ENCODE peak calls at places on chromosomes 3 and 15, in seven cellular contexts. H is astrocyte; K is naive thymus-derived CD4-positive, alpha-beta T cell; W is GM23338; A is stomach; P is spleen; Y is SJSA1. Z is an unnamed sample. For H3K4me1, the result is how much of the 10 kb centered on the place peaks cover.

GRCh38 chr15:57559875-57560274 is 31.8 kb upstream of the MYZAP start:
- DNase-seq in W (peak), K (peak), P (peak), H (no peak), Y (no peak), A (peak), Z (no peak)

GRCh38 chr3:17836919-17837318 is 94.5 kb upstream of the TBC1D5 start:
- DNase-seq in Y (no peak), P (no peak), W (no peak), H (no peak), K (no peak), A (no peak), Z (no peak)

GRCh38 chr3:72234394-72234793 is 449.4 kb upstream of the PROK2 start:
- DNase-seq in A (no peak), Y (no peak), K (no peak), H (peak), P (no peak), W (no peak), Z (no peak)

GRCh38 chr3:156751461-156752025 is 74.6 kb upstream of the LEKR1 start:
- DNase-seq in W (peak), P (no peak), H (peak), A (no peak), K (no peak), Y (peak), Z (no peak)

GRCh38 chr15:63145426-63145825 is 11.9 kb downstream of the RPS27L start:
- DNase-seq in Y (no peak), W (no peak), H (no peak), K (no peak), P (no peak), A (no peak), Z (no peak)

GRCh38 chr3:193507566-193507965 is 47.1 kb downstream of the ATP13A4 start:
- DNase-seq in W (no peak), H (no peak), A (no peak), P (no peak), Y (no peak), K (no peak), Z (no peak)

GRCh38 chr15:69535101-69535638 is 82.6 kb downstream of the RPLP1 start:
- DNase-seq in H (peak), Y (peak), K (no peak), A (no peak), P (no peak), W (no peak), Z (no peak)

GRCh38 chr15:31328425-31328998 is 1.9 kb downstream of the KLF13 start:
- DNase-seq in K (peak), H (peak), Y (no peak), P (peak), A (no peak), W (no peak), Z (no peak)

GRCh38 chr3:61381745-61382392 is 130.6 kb upstream of the FHIT start:
- DNase-seq in H (peak), W (peak), A (no peak), K (no peak), Y (peak), P (no peak), Z (no peak)

GRCh38 chr15:43887901-43888300 is 61.1 kb downstream of the WDR76 start:
- DNase-seq in A (no peak), Y (no peak), H (no peak), W (no peak), P (no peak), K (no peak), Z (no peak)

GRCh38 chr3:164332856-164333802 is 745.2 kb downstream of the SI start:
- DNase-seq in Y (no peak), W (peak), A (no peak), K (no peak), H (peak), P (no peak), Z (no peak)

GRCh38 chr3:53570709-53571108 is 76.3 kb downstream of the CACNA1D start:
- DNase-seq in A (peak), K (no peak), P (no peak), H (peak), W (no peak), Y (no peak), Z (no peak)

GRCh38 chr15:39497016-39497758 is 83.7 kb upstream of the THBS1 start:
- DNase-seq in K (no peak), W (no peak), P (no peak), A (no peak), Y (no peak), H (no peak), Z (no peak)
- H3K4me1 ChIP-seq in K (under half), W (under half), P (under half), A (under half), Y (under half), H (under half), Z (under half)

DNA sequence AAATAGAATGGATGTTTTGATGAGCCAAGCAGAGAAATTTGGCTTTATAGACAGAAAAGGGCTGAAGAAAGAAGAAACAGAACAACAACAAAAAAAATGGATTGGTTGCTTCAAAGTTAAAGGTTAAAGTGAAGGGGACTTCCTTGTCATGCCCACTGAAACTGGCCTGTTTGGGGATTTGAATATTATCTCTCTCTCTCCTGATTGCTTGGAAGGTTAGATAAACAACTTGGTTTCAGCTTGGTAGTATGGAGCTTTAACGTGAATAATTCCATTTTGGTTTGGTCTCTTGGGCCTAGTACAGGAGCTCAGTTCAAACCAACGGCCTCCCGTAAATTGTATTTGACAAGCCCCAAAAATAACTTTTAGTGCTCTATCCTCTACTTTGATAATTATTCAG is 70.8 kb upstream of the MBNL1 start:
- DNase-seq in H (no peak), A (no peak), Y (no peak), W (no peak), P (no peak), K (no peak), Z (no peak)
- H3K4me1 ChIP-seq in H (under half), A (half or more), Y (under half), W (under half), P (under half), K (half or more), Z (half or more)

GRCh38 chr3:50632450-50632849 is 15.5 kb downstream of the MAPKAPK3 start:
- DNase-seq in W (no peak), H (no peak), K (no peak), A (no peak), P (no peak), Y (no peak), Z (no peak)
- H3K4me1 ChIP-seq in W (under half), H (under half), K (under half), A (half or more), P (under half), Y (under half), Z (under half)

GRCh38 chr15:67164401-67164791 is 90.1 kb downstream of the AAGAB start:
- DNase-seq in W (no peak), Y (no peak), K (no peak), H (peak), A (no peak), P (no peak), Z (no peak)
- H3K4me1 ChIP-seq in W (under half), Y (under half), K (under half), H (under half), A (under half), P (under half), Z (half or more)

GRCh38 chr3:139129892-139130291 is 85.2 kb upstream of the PRR23C start:
- DNase-seq in W (no peak), A (no peak), Y (no peak), P (no peak), H (no peak), K (no peak), Z (peak)

GRCh38 chr3:139130390-139131140 is 85.9 kb upstream of the PRR23C start:
- DNase-seq in K (no peak), A (no peak), P (no peak), H (no peak), W (no peak), Y (no peak), Z (peak)

GRCh38 chr3:139124197-139124596 is 79.5 kb upstream of the PRR23C start:
- DNase-seq in P (no peak), W (no peak), H (no peak), A (no peak), Y (no peak), K (no peak), Z (peak)

GRCh38 chr3:139128803-139129202 is 84.1 kb upstream of the PRR23C start:
- DNase-seq in A (no peak), P (no peak), Y (no peak), W (no peak), H (no peak), K (no peak), Z (peak)

GRCh38 chr3:139127101-139127500 is 82.4 kb upstream of the PRR23C start:
- DNase-seq in P (no peak), Y (no peak), K (no peak), H (peak), W (no peak), A (no peak), Z (no peak)
- H3K4me1 ChIP-seq in P (under half), Y (under half), K (under half), H (under half), W (under half), A (under half), Z (under half)

DNA sequence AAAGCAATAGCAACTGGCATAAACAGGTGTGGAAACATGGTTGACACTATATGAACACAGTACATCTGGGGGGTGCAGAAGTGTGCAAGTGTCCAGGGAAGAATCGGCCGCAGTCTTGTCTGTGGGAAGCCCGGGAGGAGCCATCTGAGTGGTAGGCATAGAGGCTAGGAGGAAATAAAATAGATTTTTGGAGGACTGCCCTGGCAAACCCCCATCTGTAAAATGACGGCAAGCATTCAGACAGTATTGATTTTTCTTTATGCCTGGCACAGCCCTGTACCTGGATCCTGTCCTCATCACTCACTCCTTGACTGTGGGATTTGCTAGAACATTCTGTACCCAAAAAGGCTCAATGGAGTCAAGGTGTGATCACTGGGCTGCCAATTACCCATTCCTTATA is 31.3 kb downstream of the THSD4 start:
- DNase-seq in Y (no peak), A (peak), W (no peak), K (no peak), H (no peak), P (no peak), Z (peak)
- H3K4me1 ChIP-seq in Y (under half), A (half or more), W (under half), K (under half), H (under half), P (under half), Z (under half)

DNA sequence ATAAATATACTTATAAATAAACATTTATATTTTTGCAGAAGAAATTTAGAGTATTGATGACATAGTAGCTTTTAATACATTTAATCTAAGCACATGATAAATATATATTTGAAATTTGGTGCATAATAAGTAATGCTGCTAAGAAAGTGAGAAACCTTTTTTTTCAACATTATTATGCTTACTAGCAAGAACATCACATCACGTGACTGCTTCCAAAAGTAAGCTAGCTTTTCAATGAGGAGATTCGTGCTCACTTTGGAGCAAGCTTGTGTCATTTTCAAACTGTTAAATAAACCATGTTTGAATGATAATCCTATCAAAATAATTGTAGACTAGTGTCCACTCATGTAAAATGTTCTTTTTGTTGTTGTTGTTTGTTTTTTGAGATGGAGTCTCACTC is 109.0 kb upstream of the SLC4A7 start:
- DNase-seq in P (no peak), Y (no peak), W (no peak), H (no peak), A (no peak), K (no peak), Z (no peak)
- H3K4me1 ChIP-seq in P (under half), Y (under half), W (under half), H (under half), A (under half), K (under half), Z (under half)